ENCODE peak calls at places on chromosomes 7 and 10, in seven cellular contexts. One of them, this sample, is unnamed.
A peak's percentile ranks its signal among the peaks of the same experiment; 100 is the strongest.

GRCh38 chr10:75350791-75351190 is 50.8 kb downstream of the ZNF503 start:
- DNase-seq in SJCRH30: no peak
- DNase-seq in transverse colon: no peak
- DNase-seq in CD8-positive, alpha-beta T cell: no peak
- DNase-seq in lower lobe of right lung: no peak
- DNase-seq in A549: peak; percentile 12
- DNase-seq in effector memory CD4-positive, alpha-beta T cell: no peak
- DNase-seq in this sample: no peak

GRCh38 chr7:6579446-6579845 is 2.2 kb downstream of the ZDHHC4 start:
- DNase-seq in SJCRH30: no peak
- DNase-seq in transverse colon: no peak
- DNase-seq in CD8-positive, alpha-beta T cell: no peak
- DNase-seq in lower lobe of right lung: no peak
- DNase-seq in A549: peak; percentile 61
- DNase-seq in effector memory CD4-positive, alpha-beta T cell: no peak
- DNase-seq in this sample: no peak

GRCh38 chr7:20407585-20408466 is 77.1 kb downstream of the ITGB8 start:
- DNase-seq in SJCRH30: no peak
- DNase-seq in transverse colon: no peak
- DNase-seq in CD8-positive, alpha-beta T cell: no peak
- DNase-seq in lower lobe of right lung: peak; percentile 69
- DNase-seq in A549: peak; percentile 9
- DNase-seq in effector memory CD4-positive, alpha-beta T cell: no peak
- DNase-seq in this sample: no peak

GRCh38 chr10:23146069-23146657 is 45.9 kb upstream of the PTF1A start:
- DNase-seq in SJCRH30: no peak
- DNase-seq in transverse colon: no peak
- DNase-seq in CD8-positive, alpha-beta T cell: no peak
- DNase-seq in lower lobe of right lung: no peak
- DNase-seq in A549: no peak
- DNase-seq in effector memory CD4-positive, alpha-beta T cell: no peak
- DNase-seq in this sample: no peak

GRCh38 chr10:93849605-93850004 is 44.2 kb upstream of the SLC35G1 start:
- DNase-seq in SJCRH30: no peak
- DNase-seq in transverse colon: no peak
- DNase-seq in CD8-positive, alpha-beta T cell: no peak
- DNase-seq in lower lobe of right lung: no peak
- DNase-seq in A549: no peak
- DNase-seq in effector memory CD4-positive, alpha-beta T cell: no peak
- DNase-seq in this sample: no peak

GRCh38 chr7:145106001-145106400 is 270.1 kb upstream of the TPK1 start:
- DNase-seq in SJCRH30: peak; percentile 71
- DNase-seq in transverse colon: no peak
- DNase-seq in CD8-positive, alpha-beta T cell: no peak
- DNase-seq in lower lobe of right lung: no peak
- DNase-seq in A549: no peak
- DNase-seq in effector memory CD4-positive, alpha-beta T cell: no peak
- DNase-seq in this sample: peak; percentile 45

GRCh38 chr7:30284298-30285066 is at the start of gene ZNRF2:
- DNase-seq in SJCRH30: peak; percentile 100
- DNase-seq in transverse colon: peak; percentile 99
- DNase-seq in CD8-positive, alpha-beta T cell: peak; percentile 98
- DNase-seq in lower lobe of right lung: peak; percentile 100
- DNase-seq in A549: peak; percentile 100
- DNase-seq in effector memory CD4-positive, alpha-beta T cell: peak; percentile 99
- DNase-seq in this sample: peak; percentile 100

GRCh38 chr10:17101910-17102266 is 27.7 kb downstream of the CUBN start:
- DNase-seq in SJCRH30: no peak
- DNase-seq in transverse colon: no peak
- DNase-seq in CD8-positive, alpha-beta T cell: no peak
- DNase-seq in lower lobe of right lung: no peak
- DNase-seq in A549: no peak
- DNase-seq in effector memory CD4-positive, alpha-beta T cell: no peak
- DNase-seq in this sample: no peak

GRCh38 chr10:132516771-132517725 is 20.5 kb upstream of the INPP5A start:
- DNase-seq in SJCRH30: peak; percentile 76
- DNase-seq in transverse colon: peak; percentile 80
- DNase-seq in CD8-positive, alpha-beta T cell: no peak
- DNase-seq in lower lobe of right lung: peak; percentile 88
- DNase-seq in A549: peak; percentile 81
- DNase-seq in effector memory CD4-positive, alpha-beta T cell: no peak
- DNase-seq in this sample: peak; percentile 94

GRCh38 chr10:29608062-29608461 is 26.7 kb downstream of the SVIL start:
- DNase-seq in SJCRH30: no peak
- DNase-seq in transverse colon: no peak
- DNase-seq in CD8-positive, alpha-beta T cell: no peak
- DNase-seq in lower lobe of right lung: no peak
- DNase-seq in A549: no peak
- DNase-seq in effector memory CD4-positive, alpha-beta T cell: no peak
- DNase-seq in this sample: peak; percentile 64

GRCh38 chr10:100339236-100339635 is 7.8 kb upstream of the SCD start:
- DNase-seq in SJCRH30: no peak
- DNase-seq in transverse colon: no peak
- DNase-seq in CD8-positive, alpha-beta T cell: no peak
- DNase-seq in lower lobe of right lung: no peak
- DNase-seq in A549: no peak
- DNase-seq in effector memory CD4-positive, alpha-beta T cell: no peak
- DNase-seq in this sample: no peak

GRCh38 chr7:5424689-5425506 is 1.3 kb upstream of the TNRC18 start:
- DNase-seq in SJCRH30: peak; percentile 53
- DNase-seq in transverse colon: peak; percentile 48
- DNase-seq in CD8-positive, alpha-beta T cell: no peak
- DNase-seq in lower lobe of right lung: peak; percentile 72
- DNase-seq in A549: no peak
- DNase-seq in effector memory CD4-positive, alpha-beta T cell: no peak
- DNase-seq in this sample: peak; percentile 69

GRCh38 chr10:82742478-82742877 is 867.5 kb downstream of the NRG3 start:
- DNase-seq in SJCRH30: no peak
- DNase-seq in transverse colon: no peak
- DNase-seq in CD8-positive, alpha-beta T cell: no peak
- DNase-seq in lower lobe of right lung: no peak
- DNase-seq in A549: peak; percentile 13
- DNase-seq in effector memory CD4-positive, alpha-beta T cell: no peak
- DNase-seq in this sample: no peak

GRCh38 chr7:80699030-80699638 is 60.7 kb downstream of the CD36 start:
- DNase-seq in SJCRH30: no peak
- DNase-seq in transverse colon: no peak
- DNase-seq in CD8-positive, alpha-beta T cell: no peak
- DNase-seq in lower lobe of right lung: no peak
- DNase-seq in A549: peak; percentile 66
- DNase-seq in effector memory CD4-positive, alpha-beta T cell: no peak
- DNase-seq in this sample: no peak

GRCh38 chr10:26540601-26541000 is 102.5 kb downstream of the APBB1IP start:
- DNase-seq in SJCRH30: no peak
- DNase-seq in transverse colon: no peak
- DNase-seq in CD8-positive, alpha-beta T cell: no peak
- DNase-seq in lower lobe of right lung: no peak
- DNase-seq in A549: no peak
- DNase-seq in effector memory CD4-positive, alpha-beta T cell: no peak
- DNase-seq in this sample: no peak

GRCh38 chr10:30431435-30431911 is 2.5 kb upstream of the MAP3K8 start:
- DNase-seq in SJCRH30: no peak
- DNase-seq in transverse colon: peak; percentile 68
- DNase-seq in CD8-positive, alpha-beta T cell: no peak
- DNase-seq in lower lobe of right lung: no peak
- DNase-seq in A549: peak; percentile 70
- DNase-seq in effector memory CD4-positive, alpha-beta T cell: no peak
- DNase-seq in this sample: peak; percentile 32

GRCh38 chr10:95567903-95568630 is 6.9 kb upstream of the SORBS1 start:
- DNase-seq in SJCRH30: no peak
- DNase-seq in transverse colon: no peak
- DNase-seq in CD8-positive, alpha-beta T cell: no peak
- DNase-seq in lower lobe of right lung: no peak
- DNase-seq in A549: no peak
- DNase-seq in effector memory CD4-positive, alpha-beta T cell: no peak
- DNase-seq in this sample: no peak

GRCh38 chr10:44955408-44956070 is 4.1 kb upstream of the RASSF4 start:
- DNase-seq in SJCRH30: no peak
- DNase-seq in transverse colon: no peak
- DNase-seq in CD8-positive, alpha-beta T cell: no peak
- DNase-seq in lower lobe of right lung: no peak
- DNase-seq in A549: no peak
- DNase-seq in effector memory CD4-positive, alpha-beta T cell: no peak
- DNase-seq in this sample: peak; percentile 92

GRCh38 chr7:130914589-130915294 is 180.7 kb upstream of the KLF14 start:
- DNase-seq in SJCRH30: no peak
- DNase-seq in transverse colon: no peak
- DNase-seq in CD8-positive, alpha-beta T cell: no peak
- DNase-seq in lower lobe of right lung: no peak
- DNase-seq in A549: no peak
- DNase-seq in effector memory CD4-positive, alpha-beta T cell: no peak
- DNase-seq in this sample: no peak

GRCh38 chr10:101828734-101829551 is 10.7 kb upstream of the OGA start:
- DNase-seq in SJCRH30: no peak
- DNase-seq in transverse colon: no peak
- DNase-seq in CD8-positive, alpha-beta T cell: no peak
- DNase-seq in lower lobe of right lung: peak; percentile 53
- DNase-seq in A549: no peak
- DNase-seq in effector memory CD4-positive, alpha-beta T cell: no peak
- DNase-seq in this sample: peak; percentile 65

GRCh38 chr10:109741712-109742111 is 181.6 kb downstream of the XPNPEP1 start:
- DNase-seq in SJCRH30: no peak
- DNase-seq in transverse colon: no peak
- DNase-seq in CD8-positive, alpha-beta T cell: no peak
- DNase-seq in lower lobe of right lung: no peak
- DNase-seq in A549: no peak
- DNase-seq in effector memory CD4-positive, alpha-beta T cell: no peak
- DNase-seq in this sample: no peak

GRCh38 chr7:926061-927030 is 28.1 kb downstream of the ADAP1 start:
- DNase-seq in SJCRH30: no peak
- DNase-seq in transverse colon: peak; percentile 91
- DNase-seq in CD8-positive, alpha-beta T cell: no peak
- DNase-seq in lower lobe of right lung: peak; percentile 43
- DNase-seq in A549: no peak
- DNase-seq in effector memory CD4-positive, alpha-beta T cell: no peak
- DNase-seq in this sample: peak; percentile 48

GRCh38 chr7:17140421-17140820 is 158.0 kb upstream of the AHR start:
- DNase-seq in SJCRH30: no peak
- DNase-seq in transverse colon: no peak
- DNase-seq in CD8-positive, alpha-beta T cell: no peak
- DNase-seq in lower lobe of right lung: no peak
- DNase-seq in A549: no peak
- DNase-seq in effector memory CD4-positive, alpha-beta T cell: no peak
- DNase-seq in this sample: no peak
- H3K4me1 ChIP-seq in SJCRH30: peaks cover 7% of the 10 kb centered on the region
- H3K4me1 ChIP-seq in transverse colon: peaks cover 8% of the 10 kb centered on the region
- H3K4me1 ChIP-seq in CD8-positive, alpha-beta T cell: peaks cover 42% of the 10 kb centered on the region
- H3K4me1 ChIP-seq in lower lobe of right lung: peaks cover 19% of the 10 kb centered on the region
- H3K4me1 ChIP-seq in A549: peaks cover 42% of the 10 kb centered on the region
- H3K4me1 ChIP-seq in effector memory CD4-positive, alpha-beta T cell: peaks cover 37% of the 10 kb centered on the region
- H3K4me1 ChIP-seq in this sample: peaks cover 3% of the 10 kb centered on the region

DNA sequence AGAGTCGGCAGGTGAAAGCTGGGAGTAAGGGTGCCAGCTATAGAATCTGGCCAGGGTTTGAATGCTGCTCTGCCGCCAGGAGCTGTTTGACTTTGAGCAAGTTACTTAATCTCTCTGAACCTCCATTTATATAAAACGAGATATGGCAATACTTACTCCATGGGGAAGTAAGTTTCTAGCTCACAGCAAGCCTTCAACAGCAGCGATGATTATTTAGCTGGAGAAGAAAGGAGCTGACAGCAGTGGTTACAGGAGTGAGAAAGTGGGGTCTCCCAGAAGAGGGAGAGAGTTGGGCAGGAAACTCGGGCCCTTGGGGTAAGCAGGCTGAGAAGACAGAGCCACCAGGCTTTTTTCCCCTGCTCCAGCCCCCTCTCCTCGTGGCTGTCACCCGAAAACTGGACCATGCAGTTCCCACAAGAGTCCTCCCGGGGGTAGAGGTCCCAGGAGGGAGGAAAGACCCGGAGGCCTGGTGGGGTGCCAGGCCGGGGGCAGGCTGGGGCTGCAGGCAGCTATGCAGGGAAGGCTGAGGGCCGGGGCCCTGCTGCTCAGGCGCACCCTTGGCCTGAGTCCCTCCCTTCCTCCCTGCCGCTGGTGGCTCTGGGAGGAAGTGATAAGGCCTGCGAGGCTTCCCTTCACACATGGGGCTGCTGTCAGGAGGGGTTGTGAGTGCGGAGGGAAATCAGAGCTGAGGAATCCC is 3.5 kb downstream of the NOS3 start:
- DNase-seq in SJCRH30: no peak
- DNase-seq in transverse colon: no peak
- DNase-seq in CD8-positive, alpha-beta T cell: no peak
- DNase-seq in lower lobe of right lung: no peak
- DNase-seq in A549: no peak
- DNase-seq in effector memory CD4-positive, alpha-beta T cell: no peak
- DNase-seq in this sample: no peak
- H3K4me1 ChIP-seq in SJCRH30: no peaks in the 10 kb centered on the region
- H3K4me1 ChIP-seq in transverse colon: no peaks in the 10 kb centered on the region
- H3K4me1 ChIP-seq in CD8-positive, alpha-beta T cell: peaks cover 45% of the 10 kb centered on the region
- H3K4me1 ChIP-seq in lower lobe of right lung: peaks cover 38% of the 10 kb centered on the region
- H3K4me1 ChIP-seq in A549: no peaks in the 10 kb centered on the region
- H3K4me1 ChIP-seq in effector memory CD4-positive, alpha-beta T cell: peaks cover 43% of the 10 kb centered on the region
- H3K4me1 ChIP-seq in this sample: no peaks in the 10 kb centered on the region

DNA sequence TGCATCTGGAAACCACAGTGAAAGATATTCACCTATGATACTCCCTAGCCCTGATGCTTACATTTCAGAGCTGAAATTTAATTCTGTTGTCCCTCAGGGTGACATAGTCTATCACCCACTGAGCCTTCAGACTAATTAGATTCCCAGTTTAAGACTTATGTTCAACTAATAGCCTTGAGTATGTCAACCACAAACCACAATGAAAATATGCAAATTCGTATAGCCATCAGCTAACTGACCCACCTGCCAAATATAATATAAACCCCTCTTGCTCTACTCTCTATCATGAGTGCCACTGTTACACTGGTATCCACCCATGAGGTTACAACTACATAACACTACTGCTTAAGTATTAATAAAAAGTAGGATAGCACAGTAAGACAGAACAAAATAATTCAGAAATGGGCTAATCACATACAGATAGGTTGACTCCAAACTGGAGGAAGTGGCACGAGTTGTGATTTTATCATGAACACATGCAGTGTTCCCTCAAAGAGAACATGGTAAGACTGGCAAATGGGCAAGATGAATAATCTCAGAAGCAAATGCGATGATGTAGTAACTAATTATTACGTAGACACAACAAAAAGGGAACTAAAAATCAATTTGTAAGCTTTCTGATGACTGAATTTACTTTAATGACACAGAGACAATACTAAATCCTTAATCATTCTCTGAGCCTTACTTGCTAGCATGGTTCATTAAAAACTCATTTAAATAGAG is 290.6 kb downstream of the PARD3 start:
- DNase-seq in SJCRH30: no peak
- DNase-seq in transverse colon: no peak
- DNase-seq in CD8-positive, alpha-beta T cell: no peak
- DNase-seq in lower lobe of right lung: no peak
- DNase-seq in A549: no peak
- DNase-seq in effector memory CD4-positive, alpha-beta T cell: no peak
- DNase-seq in this sample: no peak
- H3K4me1 ChIP-seq in SJCRH30: peaks cover 35% of the 10 kb centered on the region
- H3K4me1 ChIP-seq in transverse colon: peaks cover 2% of the 10 kb centered on the region
- H3K4me1 ChIP-seq in CD8-positive, alpha-beta T cell: no peaks in the 10 kb centered on the region
- H3K4me1 ChIP-seq in lower lobe of right lung: peaks cover 23% of the 10 kb centered on the region
- H3K4me1 ChIP-seq in A549: peaks cover 76% of the 10 kb centered on the region
- H3K4me1 ChIP-seq in effector memory CD4-positive, alpha-beta T cell: no peaks in the 10 kb centered on the region
- H3K4me1 ChIP-seq in this sample: peaks cover 27% of the 10 kb centered on the region

GRCh38 chr10:12473491-12473890 is 124.1 kb downstream of the CAMK1D start:
- DNase-seq in SJCRH30: no peak
- DNase-seq in transverse colon: no peak
- DNase-seq in CD8-positive, alpha-beta T cell: no peak
- DNase-seq in lower lobe of right lung: no peak
- DNase-seq in A549: no peak
- DNase-seq in effector memory CD4-positive, alpha-beta T cell: no peak
- DNase-seq in this sample: no peak
- H3K4me1 ChIP-seq in SJCRH30: no peaks in the 10 kb centered on the region
- H3K4me1 ChIP-seq in transverse colon: peaks cover 15% of the 10 kb centered on the region
- H3K4me1 ChIP-seq in CD8-positive, alpha-beta T cell: no peaks in the 10 kb centered on the region
- H3K4me1 ChIP-seq in lower lobe of right lung: peaks cover 5% of the 10 kb centered on the region
- H3K4me1 ChIP-seq in A549: peaks cover 17% of the 10 kb centered on the region
- H3K4me1 ChIP-seq in effector memory CD4-positive, alpha-beta T cell: no peaks in the 10 kb centered on the region
- H3K4me1 ChIP-seq in this sample: no peaks in the 10 kb centered on the region